ENCODE peak calls at places on chromosome 13, in seven cellular contexts. Q is body of pancreas, R is fibroblast of lung, X is psoas muscle, I is ascending aorta, S is heart left ventricle, O is lower lobe of right lung. D is an unnamed sample.

GRCh38 chr13:114081761-114082681 is 50.4 kb downstream of the RASA3 start:
- DNase-seq in Q (peak), R (no peak), X (no peak), I (peak), S (no peak), O (no peak), D (no peak)

GRCh38 chr13:103282571-103283450 is 216.6 kb upstream of the SLC10A2 start:
- DNase-seq in Q (no peak), R (peak), X (no peak), I (no peak), S (no peak), O (no peak), D (peak)

GRCh38 chr13:30431269-30431950 is 9.1 kb downstream of the UBE2L5 start:
- DNase-seq in Q (no peak), R (peak), X (no peak), I (no peak), S (no peak), O (no peak), D (no peak)

GRCh38 chr13:97030705-97031452 is 36.6 kb upstream of the OXGR1 start:
- DNase-seq in Q (no peak), R (peak), X (no peak), I (no peak), S (no peak), O (no peak), D (peak)

GRCh38 chr13:23674795-23675640 is 104.8 kb downstream of the TNFRSF19 start:
- DNase-seq in Q (no peak), R (peak), X (no peak), I (no peak), S (no peak), O (no peak), D (peak)

GRCh38 chr13:74930402-74931165 is 551.4 kb downstream of the TBC1D4 start:
- DNase-seq in Q (no peak), R (peak), X (no peak), I (no peak), S (no peak), O (no peak), D (peak)

GRCh38 chr13:51801631-51802099 is 2.3 kb downstream of the DHRS12 start:
- DNase-seq in Q (peak), R (no peak), X (peak), I (peak), S (peak), O (peak), D (no peak)

GRCh38 chr13:45198924-45199323 is 1.9 kb downstream of the KCTD4 start:
- DNase-seq in Q (no peak), R (no peak), X (no peak), I (no peak), S (no peak), O (no peak), D (no peak)

GRCh38 chr13:31236211-31236786 is 36.5 kb downstream of the B3GLCT start:
- DNase-seq in Q (no peak), R (peak), X (no peak), I (no peak), S (no peak), O (no peak), D (peak)

GRCh38 chr13:44044544-44045178 is 165.0 kb downstream of the LACC1 start:
- DNase-seq in Q (no peak), R (peak), X (no peak), I (no peak), S (peak), O (no peak), D (no peak)

GRCh38 chr13:54110597-54110996 is 1082.0 kb downstream of the OLFM4 start:
- DNase-seq in Q (no peak), R (no peak), X (no peak), I (no peak), S (no peak), O (no peak), D (no peak)

GRCh38 chr13:44331912-44332840 is 41.4 kb upstream of the SERP2 start:
- DNase-seq in Q (peak), R (peak), X (peak), I (peak), S (peak), O (no peak), D (peak)

GRCh38 chr13:24040835-24041234 is 119.7 kb upstream of the SPATA13 start:
- DNase-seq in Q (no peak), R (no peak), X (no peak), I (no peak), S (no peak), O (no peak), D (no peak)

GRCh38 chr13:26051231-26052135 is at the start of gene SHISA2:
- DNase-seq in Q (peak), R (peak), X (peak), I (no peak), S (peak), O (peak), D (peak)

GRCh38 chr13:80141114-80141849 is 199.6 kb downstream of the SPRY2 start:
- DNase-seq in Q (peak), R (peak), X (peak), I (peak), S (peak), O (no peak), D (peak)

GRCh38 chr13:31046711-31047279 is 114.3 kb downstream of the TEX26 start:
- DNase-seq in Q (peak), R (peak), X (peak), I (peak), S (peak), O (no peak), D (peak)

GRCh38 chr13:44373601-44374347 is at the start of gene SERP2:
- DNase-seq in Q (peak), R (peak), X (peak), I (no peak), S (peak), O (no peak), D (peak)

GRCh38 chr13:47853236-47853635 is 147.8 kb downstream of the SUCLA2 start:
- DNase-seq in Q (no peak), R (peak), X (no peak), I (no peak), S (no peak), O (no peak), D (no peak)

GRCh38 chr13:21849323-21849722 is 178.4 kb downstream of the FGF9 start:
- DNase-seq in Q (peak), R (no peak), X (no peak), I (no peak), S (no peak), O (no peak), D (peak)

GRCh38 chr13:109476001-109476400 is 310.4 kb downstream of the IRS2 start:
- DNase-seq in Q (no peak), R (no peak), X (no peak), I (no peak), S (no peak), O (no peak), D (no peak)

GRCh38 chr13:23467048-23467931 is 33.8 kb upstream of the SACS start:
- DNase-seq in Q (no peak), R (no peak), X (no peak), I (no peak), S (peak), O (no peak), D (no peak)

GRCh38 chr13:99280166-99280565 is 22.0 kb upstream of the GPR18 start:
- DNase-seq in Q (no peak), R (peak), X (no peak), I (no peak), S (no peak), O (no peak), D (peak)

GRCh38 chr13:67971291-67971690 is 741.2 kb upstream of the PCDH9 start:
- DNase-seq in Q (no peak), R (peak), X (no peak), I (no peak), S (no peak), O (no peak), D (no peak)

GRCh38 chr13:30334663-30335386 is 27.5 kb upstream of the KATNAL1 start:
- DNase-seq in Q (peak), R (no peak), X (no peak), I (no peak), S (no peak), O (no peak), D (peak)

GRCh38 chr13:99425485-99426341 is 75.6 kb upstream of the TM9SF2 start:
- DNase-seq in Q (no peak), R (no peak), X (no peak), I (no peak), S (peak), O (no peak), D (no peak)

GRCh38 chr13:76516013-76516412 is 370.2 kb downstream of the KCTD12 start:
- DNase-seq in Q (no peak), R (peak), X (no peak), I (no peak), S (no peak), O (no peak), D (peak)

GRCh38 chr13:50715402-50716146 is 127.9 kb downstream of the DLEU7 start:
- DNase-seq in Q (peak), R (no peak), X (peak), I (peak), S (peak), O (peak), D (no peak)

GRCh38 chr13:51674276-51674675 is 90.0 kb downstream of the WDFY2 start:
- DNase-seq in Q (peak), R (no peak), X (no peak), I (no peak), S (no peak), O (peak), D (no peak)

GRCh38 chr13:32409561-32410440 is 18.1 kb downstream of the N4BP2L1 start:
- DNase-seq in Q (no peak), R (peak), X (peak), I (peak), S (peak), O (no peak), D (peak)

GRCh38 chr13:79128158-79128557 is 277.9 kb downstream of the RBM26 start:
- DNase-seq in Q (no peak), R (peak), X (no peak), I (no peak), S (no peak), O (no peak), D (peak)

GRCh38 chr13:45482571-45483173 is 17.9 kb downstream of the COG3 start:
- DNase-seq in Q (no peak), R (peak), X (no peak), I (no peak), S (no peak), O (no peak), D (peak)

GRCh38 chr13:102333320-102334181 is 68.3 kb downstream of the FGF14 start:
- DNase-seq in Q (no peak), R (no peak), X (no peak), I (no peak), S (no peak), O (no peak), D (no peak)

GRCh38 chr13:59747529-59747928 is 416.2 kb downstream of the DIAPH3 start:
- DNase-seq in Q (no peak), R (no peak), X (no peak), I (no peak), S (no peak), O (no peak), D (no peak)

GRCh38 chr13:104580931-104581330 is 1514.7 kb upstream of the SLC10A2 start:
- DNase-seq in Q (no peak), R (peak), X (no peak), I (no peak), S (no peak), O (no peak), D (no peak)

GRCh38 chr13:20142019-20142926 is 18.6 kb downstream of the GJA3 start:
- DNase-seq in Q (no peak), R (no peak), X (no peak), I (no peak), S (no peak), O (no peak), D (no peak)

GRCh38 chr13:67343777-67344176 is 113.6 kb upstream of the PCDH9 start:
- DNase-seq in Q (no peak), R (no peak), X (no peak), I (no peak), S (no peak), O (no peak), D (no peak)

GRCh38 chr13:31927219-31927653 is 104.3 kb upstream of the FRY start:
- DNase-seq in Q (peak), R (no peak), X (no peak), I (no peak), S (peak), O (no peak), D (no peak)

GRCh38 chr13:101624210-101624922 is 171.9 kb downstream of the ITGBL1 start:
- DNase-seq in Q (no peak), R (no peak), X (no peak), I (no peak), S (no peak), O (no peak), D (no peak)

GRCh38 chr13:40406405-40407138 is 259.9 kb downstream of the FOXO1 start:
- DNase-seq in Q (no peak), R (peak), X (no peak), I (no peak), S (no peak), O (no peak), D (peak)

GRCh38 chr13:111114362-111115050 is 604 bp upstream of the ARHGEF7 start:
- DNase-seq in Q (peak), R (peak), X (peak), I (peak), S (peak), O (no peak), D (peak)

GRCh38 chr13:49217962-49218492 is 2.1 kb upstream of the MLNR start:
- DNase-seq in Q (no peak), R (no peak), X (no peak), I (no peak), S (no peak), O (no peak), D (no peak)

GRCh38 chr13:49220856-49221614 is 897 bp downstream of the MLNR start:
- DNase-seq in Q (no peak), R (peak), X (no peak), I (no peak), S (no peak), O (no peak), D (no peak)

GRCh38 chr13:49218493-49219051 is 1.6 kb upstream of the MLNR start:
- DNase-seq in Q (no peak), R (peak), X (no peak), I (no peak), S (no peak), O (no peak), D (no peak)

GRCh38 chr13:49219647-49220034 is 497 bp upstream of the MLNR start:
- DNase-seq in Q (no peak), R (no peak), X (no peak), I (no peak), S (no peak), O (no peak), D (no peak)

GRCh38 chr13:49220035-49220855 is at the start of gene MLNR:
- DNase-seq in Q (peak), R (peak), X (peak), I (no peak), S (peak), O (peak), D (no peak)
- H3K4me3 ChIP-seq in Q (no peak), R (no peak), X (peak), I (peak), S (peak), O (peak), D (peak)

DNA sequence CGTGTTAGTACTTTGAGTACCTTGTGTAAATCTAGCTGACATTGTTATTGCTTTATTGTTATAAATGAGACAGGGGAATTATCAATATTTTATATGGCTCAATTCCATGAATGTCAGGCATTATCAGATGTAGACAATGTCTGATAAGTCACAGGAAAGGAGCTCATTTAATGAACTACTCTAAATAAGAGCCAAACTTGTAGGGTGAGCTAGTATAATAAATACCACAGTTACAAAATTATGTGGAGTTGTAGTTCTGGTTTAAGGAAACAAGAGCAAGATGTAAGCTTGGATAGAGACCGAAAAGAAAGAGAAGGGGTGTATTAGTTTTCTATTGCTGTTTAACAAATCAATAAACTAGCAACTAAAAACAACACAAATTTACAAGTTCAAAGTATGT is 891.8 kb upstream of the SLITRK1 start:
- DNase-seq in Q (no peak), R (no peak), X (no peak), I (no peak), S (no peak), O (no peak), D (no peak)
- TF ChIP-seq CTCF in Q (no peak), R (no peak), X (no peak), I (no peak), S (no peak), O (no peak), D (no peak)

GRCh38 chr13:77691871-77692270 is 5.6 kb upstream of the SLAIN1 start:
- DNase-seq in Q (no peak), R (no peak), X (no peak), I (no peak), S (no peak), O (no peak), D (no peak)
- H3K4me3 ChIP-seq in Q (no peak), R (no peak), X (no peak), I (no peak), S (no peak), O (no peak), D (no peak)

DNA sequence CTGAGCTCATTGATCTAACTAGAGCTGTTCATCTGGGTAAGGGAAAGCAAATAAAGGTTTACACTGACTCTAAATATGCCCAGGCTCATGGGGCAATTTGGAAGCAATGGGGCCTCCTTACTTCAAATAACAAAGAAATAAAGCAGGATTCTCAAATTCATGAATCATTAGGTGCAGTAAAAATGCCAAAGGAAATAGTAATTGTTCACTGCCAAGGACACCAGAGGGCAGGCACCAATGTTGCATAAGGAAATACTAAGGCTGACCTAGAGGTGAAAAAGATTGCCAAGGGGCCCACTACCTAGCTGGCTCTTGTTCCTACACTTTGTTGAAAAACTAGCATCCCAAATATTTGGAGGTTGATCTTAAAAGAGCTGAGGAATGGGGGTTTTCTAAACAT is 1686.7 kb upstream of the MIR17HG start:
- DNase-seq in Q (no peak), R (no peak), X (no peak), I (no peak), S (no peak), O (no peak), D (peak)
- TF ChIP-seq CTCF in Q (no peak), R (no peak), X (no peak), I (no peak), S (no peak), O (no peak), D (no peak)

DNA sequence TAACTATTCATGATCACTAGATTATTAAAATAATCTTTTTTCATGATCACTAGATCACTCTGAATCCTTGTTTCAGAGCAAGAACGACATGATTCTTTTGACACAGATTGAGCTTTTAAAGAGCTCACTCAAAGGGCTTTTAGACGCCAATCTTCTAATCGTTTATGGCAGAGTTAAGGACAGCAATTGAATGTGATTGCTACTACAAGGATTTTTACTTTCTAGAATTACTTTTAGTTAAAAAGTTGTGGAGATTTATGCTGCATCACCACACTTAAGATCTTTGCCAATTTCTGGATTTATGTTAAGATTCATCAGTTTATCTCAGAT is 1.3 kb downstream of the EXOSC8 start:
- DNase-seq in Q (no peak), R (no peak), X (no peak), I (no peak), S (no peak), O (no peak), D (no peak)
- H3K4me3 ChIP-seq in Q (no peak), R (peak), X (peak), I (no peak), S (no peak), O (no peak), D (peak)

GRCh38 chr13:27354379-27354778 is 70.0 kb upstream of the GTF3A start:
- DNase-seq in Q (no peak), R (peak), X (no peak), I (no peak), S (no peak), O (no peak), D (peak)
- TF ChIP-seq CTCF in Q (no peak), R (peak), X (no peak), I (peak), S (no peak), O (no peak), D (peak)